ENCODE peak calls at places on chromosomes 3 and 15, in six cellular contexts. One of them, this sample, is unnamed.

GRCh38 chr3:159988617-159989251 is at the start of gene IL12A:
- DNase-seq in GM12864: peak
- DNase-seq in cardiac muscle cell: peak
- DNase-seq in RWPE1: peak
- DNase-seq in lower lobe of right lung: peak
- DNase-seq in glutamatergic neuron: peak
- DNase-seq in this sample: peak

GRCh38 chr3:28575748-28576589 is 227.3 kb upstream of the AZI2 start:
- DNase-seq in lower lobe of right lung: no peak
- DNase-seq in GM12864: no peak
- DNase-seq in glutamatergic neuron: peak
- DNase-seq in cardiac muscle cell: peak
- DNase-seq in RWPE1: no peak
- DNase-seq in this sample: peak

GRCh38 chr3:31196881-31197364 is 302.5 kb upstream of the GADL1 start:
- DNase-seq in GM12864: no peak
- DNase-seq in cardiac muscle cell: peak
- DNase-seq in lower lobe of right lung: no peak
- DNase-seq in RWPE1: peak
- DNase-seq in glutamatergic neuron: no peak
- DNase-seq in this sample: no peak

GRCh38 chr15:79629687-79630086 is 197.6 kb downstream of the MINAR1 start:
- DNase-seq in RWPE1: no peak
- DNase-seq in GM12864: no peak
- DNase-seq in cardiac muscle cell: peak
- DNase-seq in glutamatergic neuron: no peak
- DNase-seq in lower lobe of right lung: no peak
- DNase-seq in this sample: no peak

GRCh38 chr3:25465266-25465860 is 37.3 kb downstream of the RARB start:
- DNase-seq in GM12864: no peak
- DNase-seq in lower lobe of right lung: no peak
- DNase-seq in cardiac muscle cell: no peak
- DNase-seq in glutamatergic neuron: no peak
- DNase-seq in RWPE1: no peak
- DNase-seq in this sample: no peak

GRCh38 chr3:150237490-150237889 is 170.6 kb upstream of the TSC22D2 start:
- DNase-seq in cardiac muscle cell: peak
- DNase-seq in RWPE1: peak
- DNase-seq in lower lobe of right lung: no peak
- DNase-seq in GM12864: no peak
- DNase-seq in glutamatergic neuron: no peak
- DNase-seq in this sample: no peak

GRCh38 chr3:184361932-184362667 is 590 bp downstream of the POLR2H start:
- DNase-seq in GM12864: no peak
- DNase-seq in cardiac muscle cell: peak
- DNase-seq in lower lobe of right lung: peak
- DNase-seq in glutamatergic neuron: peak
- DNase-seq in RWPE1: peak
- DNase-seq in this sample: peak

GRCh38 chr15:94670436-94671034 is 439.2 kb downstream of the MCTP2 start:
- DNase-seq in cardiac muscle cell: peak
- DNase-seq in GM12864: no peak
- DNase-seq in lower lobe of right lung: no peak
- DNase-seq in glutamatergic neuron: no peak
- DNase-seq in RWPE1: peak
- DNase-seq in this sample: peak

GRCh38 chr3:4065080-4065479 is 238.1 kb upstream of the SETMAR start:
- DNase-seq in lower lobe of right lung: no peak
- DNase-seq in glutamatergic neuron: no peak
- DNase-seq in cardiac muscle cell: no peak
- DNase-seq in GM12864: peak
- DNase-seq in RWPE1: no peak
- DNase-seq in this sample: no peak

GRCh38 chr3:28115316-28115715 is 126.1 kb upstream of the CMC1 start:
- DNase-seq in cardiac muscle cell: no peak
- DNase-seq in lower lobe of right lung: no peak
- DNase-seq in RWPE1: no peak
- DNase-seq in glutamatergic neuron: no peak
- DNase-seq in GM12864: no peak
- DNase-seq in this sample: no peak

GRCh38 chr3:95338446-95338845 is 1275.6 kb downstream of the NSUN3 start:
- DNase-seq in RWPE1: no peak
- DNase-seq in cardiac muscle cell: no peak
- DNase-seq in GM12864: no peak
- DNase-seq in glutamatergic neuron: no peak
- DNase-seq in lower lobe of right lung: no peak
- DNase-seq in this sample: no peak

GRCh38 chr15:33028495-33028894 is 166.0 kb downstream of the FMN1 start:
- DNase-seq in cardiac muscle cell: no peak
- DNase-seq in GM12864: no peak
- DNase-seq in glutamatergic neuron: no peak
- DNase-seq in RWPE1: no peak
- DNase-seq in lower lobe of right lung: no peak
- DNase-seq in this sample: no peak

GRCh38 chr15:42036112-42036905 is 15.5 kb upstream of the PLA2G4E start:
- DNase-seq in lower lobe of right lung: no peak
- DNase-seq in RWPE1: no peak
- DNase-seq in cardiac muscle cell: no peak
- DNase-seq in glutamatergic neuron: no peak
- DNase-seq in GM12864: no peak
- DNase-seq in this sample: no peak

GRCh38 chr3:13715961-13716360 is 163.9 kb downstream of the WNT7A start:
- DNase-seq in glutamatergic neuron: no peak
- DNase-seq in cardiac muscle cell: no peak
- DNase-seq in RWPE1: no peak
- DNase-seq in lower lobe of right lung: no peak
- DNase-seq in GM12864: no peak
- DNase-seq in this sample: no peak

GRCh38 chr3:143567823-143568222 is 280.4 kb downstream of the SLC9A9 start:
- DNase-seq in GM12864: no peak
- DNase-seq in lower lobe of right lung: no peak
- DNase-seq in glutamatergic neuron: no peak
- DNase-seq in cardiac muscle cell: no peak
- DNase-seq in RWPE1: no peak
- DNase-seq in this sample: no peak

GRCh38 chr3:178719036-178719635 is 182.9 kb downstream of the KCNMB2 start:
- DNase-seq in GM12864: no peak
- DNase-seq in RWPE1: no peak
- DNase-seq in lower lobe of right lung: no peak
- DNase-seq in cardiac muscle cell: peak
- DNase-seq in glutamatergic neuron: no peak
- DNase-seq in this sample: no peak

GRCh38 chr15:74787251-74788041 is 5.6 kb downstream of the CSK start:
- DNase-seq in GM12864: peak
- DNase-seq in RWPE1: no peak
- DNase-seq in cardiac muscle cell: peak
- DNase-seq in lower lobe of right lung: peak
- DNase-seq in glutamatergic neuron: peak
- DNase-seq in this sample: peak
- TF ChIP-seq CTCF in GM12864: peak
- TF ChIP-seq CTCF in RWPE1: peak
- TF ChIP-seq CTCF in cardiac muscle cell: peak
- TF ChIP-seq CTCF in lower lobe of right lung: peak
- TF ChIP-seq CTCF in glutamatergic neuron: peak
- TF ChIP-seq CTCF in this sample: peak

GRCh38 chr3:194671900-194672808 is at the start of gene LSG1:
- DNase-seq in GM12864: peak
- DNase-seq in glutamatergic neuron: peak
- DNase-seq in RWPE1: peak
- DNase-seq in cardiac muscle cell: peak
- DNase-seq in lower lobe of right lung: peak
- DNase-seq in this sample: peak
- TF ChIP-seq CTCF in GM12864: no peak
- TF ChIP-seq CTCF in glutamatergic neuron: no peak
- TF ChIP-seq CTCF in RWPE1: no peak
- TF ChIP-seq CTCF in cardiac muscle cell: no peak
- TF ChIP-seq CTCF in lower lobe of right lung: no peak
- TF ChIP-seq CTCF in this sample: no peak

DNA sequence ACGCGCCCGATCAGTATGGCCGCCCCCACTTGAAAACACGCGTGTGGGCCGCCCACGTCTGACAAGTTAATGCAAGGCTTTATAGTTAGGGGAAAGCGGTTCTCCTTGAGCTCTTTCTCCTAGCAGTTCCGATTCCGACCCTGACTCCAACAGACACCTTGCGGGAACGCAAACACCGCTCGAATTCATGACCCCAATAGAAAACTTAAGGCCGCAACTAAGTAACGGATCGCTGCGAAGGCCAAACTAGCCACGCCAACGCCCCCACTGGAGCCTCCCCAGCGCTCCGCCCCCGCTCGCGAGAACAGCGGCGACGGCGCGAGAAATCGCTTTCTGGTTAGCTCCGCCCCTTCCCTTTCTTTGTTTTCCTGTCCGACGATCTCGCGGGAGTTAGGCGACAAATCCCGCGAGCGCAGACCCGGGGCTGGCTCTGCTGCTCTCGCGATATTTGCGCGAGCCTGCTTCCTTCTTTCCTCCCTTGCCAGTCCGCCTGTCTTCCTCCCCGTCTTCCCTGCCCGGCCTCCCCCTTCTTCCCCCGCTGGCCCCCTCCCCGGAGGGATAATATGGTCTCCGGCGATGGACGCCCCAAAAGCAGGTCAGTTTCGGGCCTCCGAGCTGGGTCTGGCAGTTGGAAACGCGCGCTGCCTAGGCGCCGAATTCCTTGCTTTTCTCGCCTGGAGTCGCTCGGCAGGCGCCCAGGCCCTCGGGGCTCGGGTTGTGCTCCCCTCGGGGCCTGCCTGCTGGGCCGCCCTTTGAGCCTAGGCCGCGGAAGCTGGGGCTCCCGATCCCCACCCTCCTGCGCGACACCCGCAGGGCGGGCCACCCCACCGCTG is at the start of gene IREB2:
- DNase-seq in glutamatergic neuron: peak
- DNase-seq in lower lobe of right lung: peak
- DNase-seq in GM12864: peak
- DNase-seq in cardiac muscle cell: peak
- DNase-seq in RWPE1: peak
- DNase-seq in this sample: peak
- TF ChIP-seq CTCF in glutamatergic neuron: no peak
- TF ChIP-seq CTCF in lower lobe of right lung: no peak
- TF ChIP-seq CTCF in GM12864: no peak
- TF ChIP-seq CTCF in cardiac muscle cell: no peak
- TF ChIP-seq CTCF in RWPE1: no peak
- TF ChIP-seq CTCF in this sample: no peak

GRCh38 chr3:63774776-63775175 is 44.3 kb upstream of the C3orf49 start:
- DNase-seq in cardiac muscle cell: peak
- DNase-seq in glutamatergic neuron: no peak
- DNase-seq in GM12864: no peak
- DNase-seq in RWPE1: no peak
- DNase-seq in lower lobe of right lung: no peak
- DNase-seq in this sample: no peak
- TF ChIP-seq CTCF in cardiac muscle cell: no peak
- TF ChIP-seq CTCF in glutamatergic neuron: no peak
- TF ChIP-seq CTCF in GM12864: no peak
- TF ChIP-seq CTCF in RWPE1: no peak
- TF ChIP-seq CTCF in lower lobe of right lung: no peak
- TF ChIP-seq CTCF in this sample: no peak

GRCh38 chr3:170057550-170057949 is 19.8 kb downstream of the GPR160 start:
- DNase-seq in GM12864: no peak
- DNase-seq in glutamatergic neuron: no peak
- DNase-seq in cardiac muscle cell: no peak
- DNase-seq in RWPE1: no peak
- DNase-seq in lower lobe of right lung: no peak
- DNase-seq in this sample: no peak
- TF ChIP-seq CTCF in GM12864: no peak
- TF ChIP-seq CTCF in glutamatergic neuron: no peak
- TF ChIP-seq CTCF in cardiac muscle cell: no peak
- TF ChIP-seq CTCF in RWPE1: no peak
- TF ChIP-seq CTCF in lower lobe of right lung: no peak
- TF ChIP-seq CTCF in this sample: no peak

GRCh38 chr15:62549345-62549970 is 384.4 kb upstream of the C2CD4B start:
- DNase-seq in RWPE1: peak
- DNase-seq in cardiac muscle cell: peak
- DNase-seq in glutamatergic neuron: peak
- DNase-seq in GM12864: peak
- DNase-seq in lower lobe of right lung: no peak
- DNase-seq in this sample: no peak
- TF ChIP-seq CTCF in RWPE1: peak
- TF ChIP-seq CTCF in cardiac muscle cell: peak
- TF ChIP-seq CTCF in glutamatergic neuron: peak
- TF ChIP-seq CTCF in GM12864: peak
- TF ChIP-seq CTCF in lower lobe of right lung: peak
- TF ChIP-seq CTCF in this sample: peak